ENCODE peak calls at places on chromosomes 12 and 14, in ten cellular contexts. U is pancreas; K is CD4-positive, CD25-positive, alpha-beta regulatory T cell; T is transverse colon; G is IMR-90; A is uterus; W is left ventricle myocardium inferior; D is neural progenitor cell; S is psoas muscle; O is CD8-positive, alpha-beta T cell. V is an unnamed sample.

GRCh38 chr12:120043421-120043820 is 54.4 kb downstream of the BICDL1 start:
- DNase-seq in T (no peak), G (no peak), O (no peak), K (no peak), U (no peak), D (no peak), A (no peak), W (no peak), S (no peak), V (no peak)

GRCh38 chr14:89501381-89501780 is 84.3 kb upstream of the FOXN3 start:
- DNase-seq in O (no peak), S (no peak), A (no peak), U (no peak), W (no peak), K (no peak), T (no peak), D (no peak), G (peak; percentile 66), V (no peak)

GRCh38 chr12:48796976-48797375 is 8.1 kb upstream of the ADCY6 start:
- DNase-seq in G (no peak), W (no peak), U (no peak), D (no peak), T (no peak), K (no peak), O (no peak), S (no peak), A (no peak), V (no peak)

GRCh38 chr14:58992935-58993334 is 195.5 kb upstream of the DAAM1 start:
- DNase-seq in G (no peak), D (no peak), K (no peak), W (no peak), S (no peak), A (no peak), U (no peak), O (no peak), T (no peak), V (no peak)

GRCh38 chr14:105526781-105527380 is 498 bp downstream of the TMEM121 start:
- DNase-seq in O (no peak), T (no peak), A (no peak), K (no peak), U (no peak), D (peak; percentile 22), W (no peak), S (peak; percentile 54), G (no peak), V (no peak)

GRCh38 chr14:92686763-92687427 is 61.5 kb downstream of the LGMN start:
- DNase-seq in O (peak; percentile 32), T (peak; percentile 82), U (peak; percentile 67), W (peak; percentile 80), K (peak; percentile 33), G (peak; percentile 43), D (peak; percentile 92), S (peak; percentile 80), A (peak; percentile 69), V (peak; percentile 72)

GRCh38 chr12:90851800-90852718 is 102.9 kb downstream of the CCER1 start:
- DNase-seq in T (no peak), G (no peak), O (no peak), A (no peak), D (no peak), W (no peak), U (no peak), S (no peak), K (no peak), V (no peak)

GRCh38 chr12:97487470-97487869 is 24.9 kb downstream of the RMST start:
- DNase-seq in D (no peak), T (no peak), U (no peak), W (no peak), S (no peak), K (no peak), A (no peak), G (no peak), O (no peak), V (no peak)

GRCh38 chr12:94648578-94648977 is 1.8 kb downstream of the TMCC3 start:
- DNase-seq in T (no peak), U (no peak), W (no peak), A (no peak), S (no peak), D (no peak), K (no peak), O (no peak), G (no peak), V (no peak)

GRCh38 chr12:2570562-2570961 is 224.2 kb upstream of the FKBP4 start:
- DNase-seq in K (no peak), A (no peak), S (no peak), U (no peak), D (no peak), O (no peak), T (no peak), W (no peak), G (no peak), V (no peak)

GRCh38 chr12:132639996-132640520 is 21.5 kb downstream of the P2RX2 start:
- DNase-seq in W (no peak), O (no peak), S (no peak), D (no peak), T (no peak), U (no peak), K (no peak), A (no peak), G (no peak), V (no peak)

GRCh38 chr12:118430516-118430915 is 54.2 kb downstream of the SUDS3 start:
- DNase-seq in O (no peak), W (no peak), G (no peak), D (no peak), T (no peak), A (no peak), K (no peak), U (no peak), S (no peak), V (no peak)

GRCh38 chr14:99271951-99272668 is at the start of gene BCL11B:
- DNase-seq in A (no peak), T (peak; percentile 82), S (peak; percentile 66), W (peak; percentile 33), K (peak; percentile 81), D (peak; percentile 71), G (peak; percentile 66), O (peak; percentile 78), U (peak; percentile 19), V (peak; percentile 94)
- H3K4me3 ChIP-seq in A (peak within 1 kb of the TSS; percentile 29), T (peak within 1 kb of the TSS; percentile 66), S (peak within 1 kb of the TSS; percentile 58), W (peak within 1 kb of the TSS; percentile 61), K (peak within 1 kb of the TSS; percentile 99), D (peak within 1 kb of the TSS; percentile 75), G (peak within 1 kb of the TSS; percentile 19), O (peak within 1 kb of the TSS; percentile 81), U (peak within 1 kb of the TSS; percentile 39), V (peak within 1 kb of the TSS; percentile 95)

DNA sequence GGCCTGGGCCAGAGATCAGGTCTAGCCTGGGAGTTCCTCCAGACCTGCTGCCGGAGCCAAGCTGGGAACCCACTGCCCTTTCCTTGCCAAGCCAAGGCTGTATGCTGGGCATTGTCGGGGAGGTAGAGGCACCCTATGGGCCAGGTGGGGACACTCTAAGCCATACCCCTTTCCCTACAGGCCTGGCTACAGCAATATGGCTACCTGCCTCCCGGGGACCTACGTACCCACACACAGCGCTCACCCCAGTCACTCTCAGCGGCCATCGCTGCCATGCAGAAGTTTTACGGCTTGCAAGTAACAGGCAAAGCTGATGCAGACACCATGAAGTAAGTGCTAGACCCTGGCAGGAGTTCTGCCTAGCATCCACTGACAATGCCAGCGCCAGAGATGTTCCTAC is 4.9 kb downstream of the MMP14 start:
- DNase-seq in D (no peak), O (no peak), U (no peak), K (no peak), S (peak; percentile 37), A (peak; percentile 16), W (no peak), T (no peak), G (no peak), V (no peak)
- H3K36me3 ChIP-seq in D (no peaks in the 10 kb centered on the region), O (no peaks in the 10 kb centered on the region), U (no peaks in the 10 kb centered on the region), K (no peaks in the 10 kb centered on the region), S (no peaks in the 10 kb centered on the region), A (no peaks in the 10 kb centered on the region), W (peaks cover 54% of the 10 kb centered on the region), T (peaks cover 4% of the 10 kb centered on the region), G (peaks cover 66% of the 10 kb centered on the region), V (peaks cover 6% of the 10 kb centered on the region)

GRCh38 chr12:34402899-34403705 is 380.8 kb downstream of the ALG10 start:
- DNase-seq in O (no peak), G (no peak), S (peak; percentile 44), T (peak; percentile 3), U (no peak), A (peak; percentile 3), D (no peak), W (peak; percentile 5), K (no peak), V (no peak)

GRCh38 chr12:34403706-34404376 is 381.5 kb downstream of the ALG10 start:
- DNase-seq in O (no peak), K (no peak), T (peak; percentile 4), G (no peak), A (peak; percentile 5), D (no peak), W (peak; percentile 3), S (peak; percentile 26), U (peak; percentile 0), V (no peak)

GRCh38 chr12:34406228-34406995 is 384.1 kb downstream of the ALG10 start:
- DNase-seq in U (peak; percentile 0), T (peak; percentile 1), A (peak; percentile 8), D (no peak), O (no peak), G (no peak), S (peak; percentile 23), K (no peak), W (peak; percentile 3), V (no peak)

GRCh38 chr12:34405286-34406227 is 383.3 kb downstream of the ALG10 start:
- DNase-seq in W (peak; percentile 8), S (peak; percentile 36), K (no peak), U (no peak), G (no peak), T (peak; percentile 3), O (no peak), A (peak; percentile 1), D (no peak), V (no peak)

DNA sequence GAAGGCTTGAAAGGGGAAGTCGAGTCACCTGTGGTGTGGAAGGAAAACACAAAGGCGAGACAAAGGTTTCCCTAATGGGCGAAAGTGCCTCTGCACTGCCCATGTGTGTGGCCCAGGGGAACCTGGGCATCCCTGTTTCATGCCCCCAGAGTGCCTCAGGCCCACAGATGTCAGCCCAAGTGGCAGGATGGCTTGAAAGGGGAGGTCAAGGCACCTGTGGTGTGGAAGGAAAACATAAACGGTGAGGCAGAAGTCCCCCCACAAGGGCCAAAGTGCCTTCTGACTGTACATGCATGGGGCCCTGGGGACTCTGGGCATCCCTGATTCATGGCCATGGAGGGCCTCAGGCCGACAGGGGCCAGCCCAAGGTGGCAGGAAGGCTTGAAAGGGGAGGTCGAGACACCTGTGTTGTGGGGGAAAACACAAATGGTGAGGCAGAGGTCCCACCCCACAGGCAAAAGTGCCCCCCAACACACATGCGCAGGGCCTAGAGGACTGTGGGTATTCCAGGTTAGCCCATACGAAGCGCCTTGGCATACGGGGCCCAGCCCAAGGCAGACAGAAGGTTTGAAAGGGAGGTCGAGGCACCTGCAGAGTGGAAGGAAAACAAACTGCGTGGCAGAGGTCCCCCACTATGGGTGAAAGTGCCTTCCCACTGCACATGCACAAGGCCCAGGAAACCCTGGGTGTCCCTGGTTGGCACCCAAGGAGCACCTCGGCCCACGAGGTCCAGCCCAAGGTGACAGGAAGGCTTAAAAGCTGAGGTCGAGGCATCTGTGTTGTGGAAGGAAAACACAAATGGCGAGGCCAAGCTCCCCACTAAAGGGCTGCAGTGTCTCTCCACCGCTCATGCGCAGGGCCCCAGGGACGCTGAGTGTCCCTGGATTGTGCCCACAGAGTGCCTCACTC is 382.3 kb downstream of the ALG10 start:
- DNase-seq in K (no peak), W (peak; percentile 1), A (peak; percentile 3), G (no peak), T (peak; percentile 1), S (peak; percentile 13), D (no peak), U (no peak), O (no peak), V (no peak)
- H3K9me3 ChIP-seq in K (peaks cover 88% of the 10 kb centered on the region), W (peaks cover 98% of the 10 kb centered on the region), A (no peaks in the 10 kb centered on the region), G (peaks cover 62% of the 10 kb centered on the region), T (peaks cover 76% of the 10 kb centered on the region), S (peaks cover 12% of the 10 kb centered on the region), D (peaks cover 17% of the 10 kb centered on the region), U (no peaks in the 10 kb centered on the region), O (peaks cover 9% of the 10 kb centered on the region), V (peaks cover 12% of the 10 kb centered on the region)

GRCh38 chr14:20609215-20610001 is 18.2 kb upstream of the RNASE12 start:
- DNase-seq in A (peak; percentile 81), T (peak; percentile 73), S (peak; percentile 60), O (peak; percentile 24), U (peak; percentile 57), W (peak; percentile 42), K (peak; percentile 49), G (peak; percentile 86), D (peak; percentile 92), V (peak; percentile 88)
- H3K4me3 ChIP-seq in A (peak overlapping the region; percentile 86), T (peak overlapping the region; percentile 63), S (peak overlapping the region; percentile 84), O (peak overlapping the region; percentile 84), U (peak overlapping the region; percentile 74), W (peak overlapping the region; percentile 98), K (peak overlapping the region; percentile 94), G (peak overlapping the region; percentile 94), D (peak overlapping the region; percentile 95), V (peak overlapping the region; percentile 64)